ENCODE peak calls at places on chromosomes 7 and 10, in six cellular contexts. Q is GM23338, G is neural progenitor cell, L is SK-N-SH, R is MM.1S, J is hepatocyte. S is an unnamed sample.

GRCh38 chr10:116071453-116072148 is 201.4 kb downstream of the GFRA1 start:
- DNase-seq in Q (no peak), G (no peak), L (no peak), R (no peak), J (no peak), S (no peak)

GRCh38 chr10:119396008-119396708 is 146.4 kb downstream of the RGS10 start:
- DNase-seq in Q (no peak), G (no peak), L (no peak), R (no peak), J (no peak), S (no peak)

GRCh38 chr7:17493451-17493850 is 195.0 kb downstream of the AHR start:
- DNase-seq in Q (no peak), G (no peak), L (no peak), R (no peak), J (no peak), S (no peak)

GRCh38 chr10:79898597-79899325 is 50.1 kb downstream of the SFTPD start:
- DNase-seq in Q (no peak), G (no peak), L (no peak), R (no peak), J (no peak), S (no peak)

GRCh38 chr7:87797798-87798403 is 78.3 kb downstream of the SLC25A40 start:
- DNase-seq in Q (peak), G (peak), L (peak), R (peak), J (peak), S (peak)

GRCh38 chr10:114618722-114619121 is 39.4 kb downstream of the ABLIM1 start:
- DNase-seq in Q (peak), G (no peak), L (no peak), R (no peak), J (no peak), S (no peak)

GRCh38 chr10:5095687-5096086 is 1.5 kb downstream of the AKR1C3 start:
- DNase-seq in Q (no peak), G (no peak), L (no peak), R (no peak), J (no peak), S (no peak)

GRCh38 chr10:117165557-117166419 is 27.7 kb upstream of the VAX1 start:
- DNase-seq in Q (peak), G (peak), L (peak), R (no peak), J (peak), S (no peak)

GRCh38 chr10:15238553-15239335 is 70.3 kb upstream of the NMT2 start:
- DNase-seq in Q (no peak), G (no peak), L (no peak), R (no peak), J (no peak), S (no peak)

GRCh38 chr10:58282615-58283014 is 13.7 kb downstream of the CISD1 start:
- DNase-seq in Q (no peak), G (no peak), L (no peak), R (peak), J (no peak), S (peak)

GRCh38 chr10:100733319-100733718 is 12.1 kb upstream of the PAX2 start:
- DNase-seq in Q (peak), G (no peak), L (no peak), R (no peak), J (no peak), S (no peak)

GRCh38 chr7:26584964-26585650 is 279.3 kb downstream of the SKAP2 start:
- DNase-seq in Q (no peak), G (no peak), L (no peak), R (no peak), J (peak), S (no peak)

GRCh38 chr7:75994388-75995051 is at the start of gene TMEM120A:
- DNase-seq in Q (peak), G (peak), L (peak), R (peak), J (peak), S (peak)

GRCh38 chr7:4830176-4830575 is 31.7 kb downstream of the PAPOLB start:
- DNase-seq in Q (peak), G (peak), L (peak), R (no peak), J (peak), S (peak)

GRCh38 chr10:93066544-93066913 is 5.9 kb downstream of the CYP26C1 start:
- DNase-seq in Q (no peak), G (no peak), L (peak), R (no peak), J (no peak), S (no peak)

GRCh38 chr7:47596502-47597202 is 14.7 kb upstream of the TNS3 start:
- DNase-seq in Q (peak), G (no peak), L (no peak), R (no peak), J (no peak), S (peak)

GRCh38 chr10:69474688-69475432 is 23.6 kb downstream of the TSPAN15 start:
- DNase-seq in Q (no peak), G (no peak), L (no peak), R (no peak), J (peak), S (no peak)

GRCh38 chr7:84817016-84817415 is 369.8 kb downstream of the SEMA3D start:
- DNase-seq in Q (no peak), G (no peak), L (no peak), R (no peak), J (no peak), S (no peak)
- TF ChIP-seq CTCF in Q (no peak), G (no peak), L (no peak), R (no peak), J (no peak), S (no peak)

GRCh38 chr10:125564570-125564969 is 118.4 kb downstream of the TEX36 start:
- DNase-seq in Q (no peak), G (no peak), L (no peak), R (no peak), J (no peak), S (no peak)

GRCh38 chr10:125562737-125563136 is 120.2 kb downstream of the TEX36 start:
- DNase-seq in Q (peak), G (no peak), L (no peak), R (no peak), J (no peak), S (no peak)

GRCh38 chr10:125568156-125568555 is 114.8 kb downstream of the TEX36 start:
- DNase-seq in Q (no peak), G (no peak), L (no peak), R (no peak), J (no peak), S (no peak)

DNA sequence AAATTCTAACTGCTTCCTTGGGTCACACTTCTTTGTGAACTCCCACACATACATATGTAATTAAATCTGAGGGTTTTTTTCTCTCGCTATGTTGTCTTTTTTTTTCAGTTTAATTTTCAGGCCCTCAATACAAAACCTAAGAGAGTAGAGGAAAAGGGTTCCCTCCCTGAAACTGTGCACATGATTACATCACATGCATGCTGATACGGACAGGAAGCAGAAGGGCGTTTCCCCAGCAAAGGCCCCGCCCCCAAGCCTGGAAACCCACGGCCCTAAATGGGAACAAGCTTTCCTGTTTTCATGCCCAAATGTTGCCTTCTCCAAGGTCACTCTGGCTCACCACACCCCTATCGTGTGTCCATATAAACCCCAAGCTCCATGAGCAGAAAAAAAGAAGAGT is 115.4 kb downstream of the TEX36 start:
- DNase-seq in Q (no peak), G (no peak), L (no peak), R (no peak), J (no peak), S (no peak)
- H2AFZ ChIP-seq in Q (no peak), G (no peak), L (no peak), R (no peak), J (no peak), S (no peak)

GRCh38 chr7:66399566-66399965 is 194.4 kb downstream of the TPST1 start:
- DNase-seq in Q (no peak), G (no peak), L (no peak), R (no peak), J (no peak), S (no peak)
- TF ChIP-seq EZH2phosphoT487 in Q (no peak), G (no peak), L (no peak), R (no peak), J (no peak), S (no peak)

DNA sequence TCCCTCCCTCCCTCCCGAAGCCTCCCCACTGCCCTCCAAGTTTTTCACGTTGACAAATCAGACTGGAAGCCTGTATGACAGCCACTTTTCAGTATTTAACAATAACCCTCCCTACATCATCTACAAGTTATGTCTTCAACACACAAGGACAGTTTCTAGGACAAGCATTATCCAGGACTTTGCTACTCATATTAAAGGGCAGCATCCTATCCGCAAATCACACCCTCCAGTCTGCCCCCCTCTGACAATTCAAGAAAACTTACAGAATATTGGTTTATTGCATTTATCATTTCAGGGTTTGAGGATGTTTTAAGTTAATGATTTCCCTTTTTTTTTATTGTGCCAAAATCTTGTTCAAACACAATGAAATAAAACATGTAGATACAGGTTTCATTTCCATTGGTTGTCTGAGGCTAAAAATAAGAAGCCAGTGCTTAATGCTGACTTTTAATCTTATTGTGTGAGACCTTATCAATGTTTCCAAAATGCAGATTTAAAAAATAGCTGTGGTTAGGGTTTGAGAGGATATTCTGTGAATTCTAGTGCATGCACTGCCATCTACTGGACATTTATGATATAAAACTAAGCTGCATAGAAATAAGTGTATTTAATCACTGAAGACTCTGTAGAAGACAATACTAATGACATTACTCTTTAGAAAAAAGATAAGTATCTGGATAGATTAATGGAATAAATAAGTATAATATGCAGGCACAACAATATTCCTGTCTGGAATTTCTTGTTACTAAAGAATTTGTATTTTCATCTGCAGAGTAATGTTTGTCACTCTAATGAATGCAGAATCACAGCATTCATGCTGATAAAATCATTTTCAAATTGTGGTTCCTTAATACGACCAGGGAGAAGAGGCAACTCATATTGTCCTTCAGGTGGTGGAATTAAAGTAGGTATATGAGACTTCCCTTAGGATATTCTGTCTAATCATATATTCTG is 64.1 kb downstream of the CAV1 start:
- DNase-seq in Q (peak), G (peak), L (peak), R (peak), J (peak), S (peak)
- TF ChIP-seq CTCF in Q (peak), G (peak), L (peak), R (peak), J (peak), S (peak)

GRCh38 chr7:142796001-142796500 is 25.3 kb downstream of the PRSS2 start:
- DNase-seq in Q (peak), G (peak), L (no peak), R (no peak), J (no peak), S (peak)
- H2AFZ ChIP-seq in Q (peak), G (peak), L (no peak), R (no peak), J (no peak), S (no peak)

GRCh38 chr7:140061607-140061930 is 1.2 kb downstream of the PARP12 start:
- DNase-seq in Q (no peak), G (no peak), L (no peak), R (no peak), J (no peak), S (no peak)

GRCh38 chr7:140060243-140060630 is 2.5 kb downstream of the PARP12 start:
- DNase-seq in Q (no peak), G (no peak), L (no peak), R (no peak), J (no peak), S (no peak)

GRCh38 chr7:140062528-140063299 is at the start of gene PARP12:
- DNase-seq in Q (peak), G (peak), L (peak), R (peak), J (peak), S (peak)

GRCh38 chr7:140060788-140061606 is 1.8 kb downstream of the PARP12 start:
- DNase-seq in Q (no peak), G (no peak), L (no peak), R (no peak), J (no peak), S (no peak)

DNA sequence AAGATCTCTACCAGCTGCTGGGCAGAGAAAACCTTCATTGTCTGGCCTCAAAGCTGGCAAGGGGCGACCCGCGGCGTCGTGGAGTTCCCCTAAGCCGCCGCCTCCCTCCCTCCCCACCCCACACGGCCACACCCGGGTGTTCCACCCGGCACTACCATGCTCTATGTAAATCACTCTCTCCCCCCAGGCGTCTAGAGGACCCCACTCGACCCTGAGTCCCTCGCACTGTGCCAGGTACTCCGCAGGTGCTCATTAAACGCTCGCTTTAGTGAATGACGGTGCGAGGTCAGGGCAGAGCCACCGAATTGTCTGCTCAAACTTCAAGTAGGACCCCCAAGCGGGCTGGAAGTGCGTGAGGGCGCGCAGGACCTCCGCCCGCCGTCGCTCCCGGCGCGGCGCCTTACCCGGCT is 628 bp downstream of the PARP12 start:
- DNase-seq in Q (peak), G (no peak), L (no peak), R (no peak), J (peak), S (no peak)
- TF ChIP-seq EZH2phosphoT487 in Q (no peak), G (peak), L (no peak), R (no peak), J (no peak), S (no peak)

GRCh38 chr10:792083-792791 is 102.8 kb upstream of the DIP2C start:
- DNase-seq in Q (no peak), G (no peak), L (peak), R (no peak), J (no peak), S (no peak)

GRCh38 chr10:796233-796632 is 106.8 kb upstream of the DIP2C start:
- DNase-seq in Q (no peak), G (no peak), L (no peak), R (no peak), J (no peak), S (no peak)

GRCh38 chr10:792792-793100 is 103.3 kb upstream of the DIP2C start:
- DNase-seq in Q (no peak), G (no peak), L (peak), R (no peak), J (no peak), S (no peak)

GRCh38 chr10:797179-797578 is 107.7 kb upstream of the DIP2C start:
- DNase-seq in Q (no peak), G (no peak), L (no peak), R (no peak), J (no peak), S (no peak)

DNA sequence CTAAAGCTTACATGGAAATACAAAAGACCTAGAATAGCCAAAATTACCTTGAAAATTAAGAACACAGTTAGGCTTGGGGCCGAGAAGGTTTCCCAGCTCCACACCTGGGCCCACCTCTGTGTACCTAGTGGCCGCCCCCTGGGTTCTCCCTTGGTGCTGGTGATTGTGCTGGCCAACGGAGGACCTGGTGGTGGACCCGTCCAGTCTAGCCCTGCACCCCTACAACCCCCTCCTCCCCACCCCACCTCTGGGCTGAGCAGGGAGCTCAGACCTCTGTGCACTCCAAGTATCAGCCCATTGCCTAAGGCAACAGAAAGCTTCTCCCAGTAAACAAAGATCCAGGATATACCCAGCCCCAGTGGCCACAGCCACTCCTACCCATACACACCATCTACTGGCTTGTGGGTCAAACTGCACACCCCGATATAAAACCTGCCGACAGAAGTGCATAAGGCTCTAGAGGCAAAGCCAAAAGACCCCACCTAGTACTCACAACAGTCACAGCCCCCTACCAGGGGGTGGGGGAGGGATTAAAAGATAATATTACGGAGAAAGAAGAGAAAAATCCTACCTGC is 105.0 kb upstream of the DIP2C start:
- DNase-seq in Q (peak), G (peak), L (peak), R (no peak), J (no peak), S (no peak)
- TF ChIP-seq CTCF in Q (peak), G (peak), L (peak), R (peak), J (peak), S (peak)

GRCh38 chr10:28532509-28533314 is at the start of gene WAC:
- DNase-seq in Q (peak), G (peak), L (peak), R (peak), J (peak), S (peak)

GRCh38 chr10:28535846-28536245 is 2.9 kb downstream of the WAC start:
- DNase-seq in Q (no peak), G (no peak), L (no peak), R (no peak), J (no peak), S (no peak)

GRCh38 chr10:28533315-28533564 is 322 bp downstream of the WAC start:
- DNase-seq in Q (no peak), G (no peak), L (peak), R (no peak), J (no peak), S (no peak)

GRCh38 chr10:28532223-28532508 is 752 bp upstream of the WAC start:
- DNase-seq in Q (peak), G (no peak), L (no peak), R (no peak), J (no peak), S (no peak)

DNA sequence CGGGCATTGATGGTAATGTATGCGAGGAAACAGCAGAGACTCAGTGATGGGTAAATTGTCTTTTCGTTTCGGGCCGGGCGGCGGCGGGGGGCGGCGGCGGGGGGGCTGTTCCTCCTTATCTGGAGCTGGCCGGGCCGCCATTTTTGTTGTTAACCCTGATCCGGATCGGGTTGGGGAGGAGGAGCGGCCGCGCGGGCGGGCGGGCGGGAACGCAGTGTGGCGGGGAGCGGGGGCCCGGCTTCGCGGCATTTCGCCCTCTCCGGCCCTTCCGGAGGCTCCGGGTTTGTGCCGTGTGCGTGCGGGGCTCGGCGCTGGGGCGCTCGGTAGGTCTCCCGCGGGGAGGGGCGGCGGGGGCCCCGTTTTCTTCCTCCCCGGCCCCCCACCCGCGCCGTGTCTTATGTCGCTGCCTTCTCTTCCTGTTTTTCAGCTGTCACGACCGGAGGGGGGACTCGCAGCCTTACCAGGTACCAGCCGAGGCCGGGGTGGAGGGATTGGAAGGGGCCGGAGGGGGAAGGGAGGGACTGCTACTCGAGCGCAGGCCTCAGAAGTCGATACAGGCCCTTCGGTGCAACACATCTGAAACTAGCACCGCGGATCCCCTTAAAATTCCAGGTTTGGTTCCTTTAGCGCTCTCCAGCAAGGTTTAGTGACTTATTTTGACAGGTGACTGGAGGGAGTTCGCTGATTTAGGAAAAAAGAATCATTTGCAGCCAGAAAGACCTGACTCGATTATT is 820 bp downstream of the WAC start:
- DNase-seq in Q (peak), G (peak), L (peak), R (peak), J (peak), S (peak)
- H2AFZ ChIP-seq in Q (no peak), G (peak), L (no peak), R (peak), J (peak), S (no peak)

GRCh38 chr7:134623193-134623592 is 23.5 kb upstream of the BPGM start:
- DNase-seq in Q (no peak), G (no peak), L (no peak), R (no peak), J (no peak), S (no peak)
- TF ChIP-seq EZH2phosphoT487 in Q (no peak), G (no peak), L (no peak), R (no peak), J (no peak), S (no peak)